ENCODE peak calls at places on chromosome 16, in four cellular contexts. One of them, this sample, is unnamed.

GRCh38 chr16:2027024-2028010 is 615 bp downstream of the NHERF2 start:
- DNase-seq in amniotic stem cell: no peak
- DNase-seq in tibial artery: no peak
- DNase-seq in RWPE1: no peak
- DNase-seq in this sample: no peak

GRCh38 chr16:81937305-81938038 is 73.8 kb downstream of the SDR42E1 start:
- DNase-seq in amniotic stem cell: no peak
- DNase-seq in tibial artery: peak
- DNase-seq in RWPE1: no peak
- DNase-seq in this sample: peak

GRCh38 chr16:27408012-27408601 is 6.1 kb downstream of the IL21R start:
- DNase-seq in amniotic stem cell: no peak
- DNase-seq in tibial artery: no peak
- DNase-seq in RWPE1: peak
- DNase-seq in this sample: no peak

GRCh38 chr16:8740775-8741355 is 56.6 kb downstream of the TMEM186 start:
- DNase-seq in amniotic stem cell: no peak
- DNase-seq in tibial artery: no peak
- DNase-seq in RWPE1: no peak
- DNase-seq in this sample: no peak

GRCh38 chr16:86353185-86353584 is 157.1 kb upstream of the FOXF1 start:
- DNase-seq in amniotic stem cell: no peak
- DNase-seq in tibial artery: no peak
- DNase-seq in RWPE1: peak
- DNase-seq in this sample: no peak

GRCh38 chr16:19963306-19963705 is 78.7 kb upstream of the GPRC5B start:
- DNase-seq in amniotic stem cell: no peak
- DNase-seq in tibial artery: no peak
- DNase-seq in RWPE1: no peak
- DNase-seq in this sample: no peak

GRCh38 chr16:86100205-86101134 is 201.5 kb downstream of the IRF8 start:
- DNase-seq in amniotic stem cell: no peak
- DNase-seq in tibial artery: peak
- DNase-seq in RWPE1: no peak
- DNase-seq in this sample: peak

GRCh38 chr16:70767377-70768204 is 33.4 kb downstream of the VAC14 start:
- DNase-seq in amniotic stem cell: no peak
- DNase-seq in tibial artery: no peak
- DNase-seq in RWPE1: no peak
- DNase-seq in this sample: no peak

GRCh38 chr16:3431779-3432219 is 11.5 kb downstream of the ZNF597 start:
- DNase-seq in amniotic stem cell: no peak
- DNase-seq in tibial artery: no peak
- DNase-seq in RWPE1: no peak
- DNase-seq in this sample: no peak

GRCh38 chr16:50812876-50813466 is 71.1 kb downstream of the CYLD start:
- DNase-seq in amniotic stem cell: no peak
- DNase-seq in tibial artery: no peak
- DNase-seq in RWPE1: no peak
- DNase-seq in this sample: no peak

GRCh38 chr16:24972608-24973220 is 42.5 kb downstream of the ARHGAP17 start:
- DNase-seq in amniotic stem cell: no peak
- DNase-seq in tibial artery: no peak
- DNase-seq in RWPE1: no peak
- DNase-seq in this sample: no peak

GRCh38 chr16:81445143-81445922 is 725 bp downstream of the CMIP start:
- DNase-seq in amniotic stem cell: no peak
- DNase-seq in tibial artery: no peak
- DNase-seq in RWPE1: peak
- DNase-seq in this sample: no peak

GRCh38 chr16:65875362-65876199 is 490.9 kb upstream of the CDH5 start:
- DNase-seq in amniotic stem cell: no peak
- DNase-seq in tibial artery: no peak
- DNase-seq in RWPE1: no peak
- DNase-seq in this sample: peak

GRCh38 chr16:61900482-61900881 is 135.8 kb downstream of the CDH8 start:
- DNase-seq in amniotic stem cell: no peak
- DNase-seq in tibial artery: no peak
- DNase-seq in RWPE1: peak
- DNase-seq in this sample: no peak

GRCh38 chr16:19169081-19169639 is 1.1 kb downstream of the SYT17 start:
- DNase-seq in amniotic stem cell: no peak
- DNase-seq in tibial artery: no peak
- DNase-seq in RWPE1: no peak
- DNase-seq in this sample: no peak

GRCh38 chr16:2692948-2693651 is 10.8 kb downstream of the KCTD5 start:
- DNase-seq in amniotic stem cell: no peak
- DNase-seq in tibial artery: no peak
- DNase-seq in RWPE1: no peak
- DNase-seq in this sample: peak

GRCh38 chr16:52070341-52071057 is 476.4 kb downstream of the TOX3 start:
- DNase-seq in amniotic stem cell: no peak
- DNase-seq in tibial artery: no peak
- DNase-seq in RWPE1: no peak
- DNase-seq in this sample: no peak

GRCh38 chr16:5031601-5032000 is 2.1 kb downstream of the NAGPA start:
- DNase-seq in amniotic stem cell: no peak
- DNase-seq in tibial artery: no peak
- DNase-seq in RWPE1: no peak
- DNase-seq in this sample: no peak

GRCh38 chr16:79589495-79590134 is 10.9 kb downstream of the MAF start:
- DNase-seq in amniotic stem cell: no peak
- DNase-seq in tibial artery: no peak
- DNase-seq in RWPE1: no peak
- DNase-seq in this sample: no peak

GRCh38 chr16:78893340-78893739 is 707.2 kb downstream of the MAF start:
- DNase-seq in amniotic stem cell: no peak
- DNase-seq in tibial artery: no peak
- DNase-seq in RWPE1: no peak
- DNase-seq in this sample: no peak

This sample was measured in mesendoderm.